ENCODE peak calls at places on chromosomes 1 and 21, in seven cellular contexts. H is HepG2, F is HEK293T, Q is WTC11, C is HCT116, I is K562, L is GM12878. B is an unnamed sample.

GRCh38 chr1:47023268-47024137 is at the start of gene CYP4X1:
- DNase-seq in I (no peak), C (no peak), L (no peak), Q (peak), H (no peak), F (peak), B (peak)

GRCh38 chr1:179077396-179077795 is 4.5 kb upstream of the TOR3A start:
- DNase-seq in H (no peak), Q (no peak), I (peak), C (no peak), F (no peak), L (no peak), B (no peak)

GRCh38 chr1:230754831-230755230 is 7.6 kb downstream of the CAPN9 start:
- DNase-seq in C (no peak), I (no peak), F (no peak), Q (no peak), L (no peak), H (no peak), B (no peak)

GRCh38 chr1:221845650-221846371 is 103.9 kb upstream of the DUSP10 start:
- DNase-seq in I (no peak), Q (no peak), L (no peak), H (peak), F (peak), C (peak), B (no peak)

GRCh38 chr1:217917277-217917887 is 286.2 kb downstream of the SPATA17 start:
- DNase-seq in H (no peak), L (no peak), I (no peak), F (no peak), Q (no peak), C (no peak), B (no peak)

GRCh38 chr1:1069711-1070676 is 4.1 kb downstream of the RNF223 start:
- DNase-seq in L (no peak), F (no peak), C (no peak), I (peak), H (peak), Q (no peak), B (no peak)

GRCh38 chr1:7117599-7118281 is 332.5 kb downstream of the CAMTA1 start:
- DNase-seq in L (no peak), H (no peak), I (no peak), C (peak), Q (peak), F (peak), B (peak)

GRCh38 chr1:171754381-171754705 is 12.5 kb upstream of the VAMP4 start:
- DNase-seq in H (no peak), C (no peak), Q (no peak), L (no peak), F (no peak), I (no peak), B (no peak)

GRCh38 chr21:44710756-44711326 is 531 bp downstream of the TSPEAR start:
- DNase-seq in C (no peak), F (no peak), L (no peak), I (no peak), Q (peak), H (no peak), B (peak)

GRCh38 chr1:1833916-1834325 is 55.7 kb upstream of the NADK start:
- DNase-seq in C (no peak), Q (no peak), I (no peak), F (no peak), L (peak), H (peak), B (no peak)

GRCh38 chr1:241229711-241230110 is 127.3 kb downstream of the RGS7 start:
- DNase-seq in I (no peak), C (no peak), L (no peak), F (no peak), H (no peak), Q (no peak), B (no peak)

GRCh38 chr1:26582836-26583460 is 53.4 kb downstream of the RPS6KA1 start:
- DNase-seq in C (no peak), L (peak), Q (no peak), F (no peak), I (no peak), H (no peak), B (no peak)

DNA sequence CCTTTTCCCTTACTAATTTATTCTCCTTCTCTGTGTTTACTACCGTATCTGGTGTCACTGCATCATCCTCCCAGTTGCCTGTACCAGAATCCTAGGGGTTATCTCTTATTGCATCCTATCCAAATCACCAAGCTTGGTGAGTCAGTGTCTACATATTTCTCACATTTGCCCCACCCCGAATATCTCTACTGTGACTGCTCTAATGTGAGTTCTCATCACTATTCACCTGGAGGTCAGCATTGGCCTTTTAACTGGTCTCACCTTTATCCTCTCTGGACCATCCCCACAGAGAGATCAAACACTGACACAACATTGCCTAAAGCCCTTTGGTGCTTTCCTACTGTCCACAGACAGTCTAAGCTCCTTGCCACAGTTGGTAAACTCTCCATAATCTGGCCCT is 45.7 kb upstream of the ZNF648 start:
- DNase-seq in F (no peak), H (no peak), I (no peak), Q (no peak), L (no peak), C (no peak), B (no peak)
- TF ChIP-seq SP1 in F (no peak), H (no peak), I (no peak), Q (no peak), L (no peak), C (no peak), B (no peak)

GRCh38 chr1:10940451-10940804 is 72.0 kb upstream of the TARDBP start:
- DNase-seq in I (no peak), Q (no peak), C (no peak), H (no peak), L (no peak), F (no peak), B (no peak)

GRCh38 chr1:10938741-10939417 is 73.6 kb upstream of the TARDBP start:
- DNase-seq in F (no peak), H (no peak), L (no peak), I (no peak), Q (no peak), C (no peak), B (no peak)

GRCh38 chr1:10941891-10942541 is 70.4 kb upstream of the TARDBP start:
- DNase-seq in F (peak), H (no peak), Q (peak), C (no peak), L (no peak), I (peak), B (no peak)

GRCh38 chr1:10940838-10941237 is 71.6 kb upstream of the TARDBP start:
- DNase-seq in L (no peak), C (no peak), F (no peak), H (no peak), Q (no peak), I (no peak), B (no peak)

GRCh38 chr1:10939654-10940450 is 72.6 kb upstream of the TARDBP start:
- DNase-seq in H (peak), C (no peak), I (no peak), L (peak), Q (no peak), F (no peak), B (no peak)
- TF ChIP-seq SP1 in H (no peak), C (no peak), I (no peak), L (peak), Q (no peak), F (no peak), B (no peak)

GRCh38 chr1:228837817-228838716 is 102.8 kb downstream of the RHOU start:
- DNase-seq in H (peak), Q (no peak), I (peak), C (peak), L (no peak), F (no peak), B (no peak)
- TF ChIP-seq SP1 in H (no peak), Q (no peak), I (no peak), C (peak), L (no peak), F (no peak), B (no peak)

GRCh38 chr1:4394366-4394765 is 260.0 kb upstream of the AJAP1 start:
- DNase-seq in L (no peak), I (no peak), F (no peak), H (no peak), C (no peak), Q (no peak), B (no peak)
- TF ChIP-seq SP1 in L (no peak), I (no peak), F (no peak), H (no peak), C (no peak), Q (no peak), B (no peak)

GRCh38 chr1:168628807-168629206 is 52.4 kb downstream of the XCL1 start:
- DNase-seq in H (no peak), I (no peak), C (peak), Q (no peak), F (no peak), L (no peak), B (no peak)
- TF ChIP-seq SP1 in H (no peak), I (no peak), C (peak), Q (no peak), F (no peak), L (no peak), B (no peak)

GRCh38 chr1:186681136-186681535 is 913 bp upstream of the PTGS2 start:
- DNase-seq in F (no peak), I (no peak), Q (no peak), L (no peak), H (no peak), C (no peak), B (no peak)
- TF ChIP-seq SP1 in F (no peak), I (no peak), Q (no peak), L (no peak), H (no peak), C (no peak), B (no peak)

GRCh38 chr1:108829498-108829916 is 27.4 kb downstream of the AKNAD1 start:
- DNase-seq in C (no peak), H (peak), F (no peak), I (no peak), L (no peak), Q (no peak), B (no peak)

GRCh38 chr1:108828074-108828961 is 28.6 kb downstream of the AKNAD1 start:
- DNase-seq in C (peak), L (peak), H (peak), Q (peak), I (peak), F (peak), B (peak)

GRCh38 chr1:108832929-108833328 is 24.0 kb downstream of the AKNAD1 start:
- DNase-seq in C (no peak), H (no peak), L (no peak), Q (no peak), I (no peak), F (no peak), B (no peak)

GRCh38 chr1:108830119-108831008 is 26.5 kb downstream of the AKNAD1 start:
- DNase-seq in L (no peak), Q (no peak), C (peak), F (no peak), H (peak), I (peak), B (no peak)

GRCh38 chr1:108831225-108831624 is 25.7 kb downstream of the AKNAD1 start:
- DNase-seq in H (no peak), C (no peak), Q (no peak), F (no peak), I (no peak), L (no peak), B (no peak)
- TF ChIP-seq SP1 in H (no peak), C (no peak), Q (no peak), F (no peak), I (no peak), L (no peak), B (no peak)

GRCh38 chr1:207838156-207839082 is 72.5 kb downstream of the CD34 start:
- DNase-seq in L (no peak), Q (no peak), C (no peak), H (no peak), F (no peak), I (peak), B (no peak)
- TF ChIP-seq SP1 in L (no peak), Q (no peak), C (no peak), H (no peak), F (no peak), I (no peak), B (no peak)